ENCODE peak calls at places on chromosomes 3 and 15, in four cellular contexts. C is K562, Q is IMR-90, Y is GM12878. A is an unnamed sample.

GRCh38 chr3:114442251-114442650 is 148.4 kb downstream of the TIGIT start:
- DNase-seq in C (no peak), Q (peak), Y (no peak), A (peak)

GRCh38 chr3:143612541-143612940 is 235.7 kb downstream of the SLC9A9 start:
- DNase-seq in C (no peak), Q (no peak), Y (no peak), A (no peak)

GRCh38 chr15:58934521-58934920 is 1.0 kb upstream of the SLTM start:
- DNase-seq in C (no peak), Q (no peak), Y (no peak), A (no peak)

GRCh38 chr15:88658972-88659931 is 20.4 kb downstream of the ISG20 start:
- DNase-seq in C (no peak), Q (peak), Y (no peak), A (peak)

GRCh38 chr3:172877011-172877410 is 126.5 kb downstream of the ECT2 start:
- DNase-seq in C (no peak), Q (no peak), Y (no peak), A (peak)

GRCh38 chr15:85767785-85768529 is 26.8 kb downstream of the KLHL25 start:
- DNase-seq in C (no peak), Q (no peak), Y (no peak), A (no peak)

GRCh38 chr3:57089043-57089442 is 28.6 kb downstream of the SPATA12 start:
- DNase-seq in C (no peak), Q (no peak), Y (no peak), A (no peak)

GRCh38 chr3:104642827-104643226 is 723.9 kb upstream of the ALCAM start:
- DNase-seq in C (no peak), Q (no peak), Y (no peak), A (no peak)

GRCh38 chr3:137035631-137036030 is 77.8 kb downstream of the IL20RB start:
- DNase-seq in C (peak), Q (peak), Y (no peak), A (peak)

GRCh38 chr3:124268355-124268754 is 276.4 kb upstream of the ROPN1 start:
- DNase-seq in C (no peak), Q (no peak), Y (no peak), A (no peak)

DNA sequence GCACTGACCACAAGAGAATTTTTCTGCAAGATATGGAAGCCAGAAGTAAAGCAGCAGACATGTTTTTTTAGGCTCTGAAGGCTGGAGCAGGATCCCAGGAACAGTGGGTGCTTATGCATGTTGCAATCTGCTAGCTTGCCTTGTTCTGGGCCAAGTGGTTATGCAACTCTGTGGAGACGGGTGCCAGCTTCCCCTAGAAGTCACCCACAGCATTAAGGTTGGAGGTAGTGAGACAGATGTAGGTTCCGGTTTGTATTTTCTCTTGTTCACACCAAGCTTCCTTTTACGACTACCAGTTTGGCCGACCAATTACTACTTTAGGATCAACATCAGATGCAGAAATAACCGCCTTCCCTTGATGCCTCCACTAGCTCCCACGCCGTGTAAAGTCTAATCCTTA is 11.1 kb downstream of the DPH3 start:
- DNase-seq in C (no peak), Q (no peak), Y (no peak), A (no peak)
- TF ChIP-seq FOS in C (no peak), Q (no peak), Y (no peak), A (no peak)

GRCh38 chr3:30639937-30640336 is 33.5 kb downstream of the TGFBR2 start:
- DNase-seq in C (no peak), Q (no peak), Y (peak), A (no peak)
- H3K4me2 ChIP-seq in C (no peak), Q (no peak), Y (no peak), A (no peak)

DNA sequence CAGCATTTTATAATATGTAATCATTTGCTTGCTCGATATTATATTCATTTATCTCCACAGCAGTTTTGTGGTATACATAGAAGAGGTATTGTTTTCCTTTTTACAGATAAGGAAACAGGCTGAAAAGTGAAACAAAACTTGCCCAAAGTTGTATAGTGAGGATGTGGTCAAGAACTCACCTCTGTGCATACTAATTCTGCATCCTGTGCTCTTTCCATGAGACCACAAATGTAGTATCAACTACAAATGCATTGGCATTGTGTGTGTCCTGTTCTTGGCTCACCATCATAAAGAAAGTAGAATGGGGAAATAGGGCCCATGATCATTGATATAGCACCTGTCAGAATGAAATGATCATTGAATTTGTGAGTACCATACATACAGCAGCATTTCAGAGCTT is 167.3 kb downstream of the NECTIN3 start:
- DNase-seq in C (no peak), Q (no peak), Y (peak), A (no peak)
- TF ChIP-seq FOS in C (no peak), Q (no peak), Y (no peak), A (no peak)

GRCh38 chr3:184168363-184169120 is 6.1 kb upstream of the AP2M1 start:
- DNase-seq in C (no peak), Q (peak), Y (no peak), A (no peak)
- H3K4me2 ChIP-seq in C (no peak), Q (no peak), Y (no peak), A (no peak)

DNA sequence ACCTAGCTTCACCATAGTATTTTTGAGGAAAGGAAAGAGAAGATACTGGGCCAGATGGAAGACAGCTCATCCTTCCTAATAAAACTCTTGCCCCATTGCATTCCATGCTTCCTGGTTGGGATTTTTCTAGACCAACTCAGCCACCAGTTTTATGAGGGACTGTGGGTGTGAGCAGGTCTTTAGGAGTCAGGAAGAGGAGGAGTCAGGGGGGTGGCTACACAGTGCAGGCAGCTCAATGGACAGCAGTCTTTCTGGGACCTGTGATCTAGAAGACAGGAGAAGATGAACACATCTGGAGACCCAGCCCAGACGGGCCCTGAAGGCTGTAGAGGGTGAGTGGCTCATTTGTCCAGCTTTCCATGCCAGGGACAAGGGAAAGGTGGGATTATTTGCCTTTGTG is at the start of gene NOX5:
- DNase-seq in C (no peak), Q (peak), Y (no peak), A (no peak)
- TF ChIP-seq FOS in C (no peak), Q (no peak), Y (no peak), A (no peak)

GRCh38 chr3:80213076-80213475 is 445.3 kb upstream of the ROBO1 start:
- DNase-seq in C (no peak), Q (no peak), Y (no peak), A (no peak)

DNA sequence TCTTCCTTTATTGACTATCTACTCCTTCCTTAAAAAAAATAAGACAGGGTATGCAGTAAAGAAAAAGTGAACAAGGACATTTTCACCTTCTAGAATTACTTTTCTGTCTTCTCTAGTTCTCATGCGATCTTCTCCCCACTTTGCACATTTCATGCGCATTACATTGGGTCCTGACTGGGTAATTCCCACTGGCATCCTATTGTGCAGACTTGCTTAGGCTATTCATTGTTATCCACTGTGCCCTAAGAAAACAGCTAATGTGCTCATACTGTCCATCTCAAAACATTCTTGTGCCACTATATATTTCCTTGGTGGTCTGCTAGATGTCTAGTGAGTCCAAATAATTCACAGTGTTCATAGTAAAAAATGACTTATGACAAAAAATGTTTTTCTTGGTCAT is 447.4 kb upstream of the ROBO1 start:
- DNase-seq in C (no peak), Q (no peak), Y (no peak), A (no peak)
- H3K4me2 ChIP-seq in C (no peak), Q (no peak), Y (no peak), A (no peak)

A was measured in endothelial cell of umbilical vein.